ENCODE peak calls at places on chromosomes 11 and 22, in four cellular contexts. M, O, I and H are unnamed samples.

GRCh38 chr11:64299847-64300648 is at the start of gene CATSPERZ:
- DNase-seq in M (no peak), I (no peak), O (no peak), H (no peak)

GRCh38 chr11:60951909-60952741 is at the start of gene SLC15A3:
- DNase-seq in M (peak; percentile 56), I (peak; percentile 8), O (no peak), H (peak; percentile 90)

GRCh38 chr11:118924591-118925585 is 838 bp downstream of the BCL9L start:
- DNase-seq in O (no peak), M (no peak), I (no peak), H (peak; percentile 71)

GRCh38 chr22:49768961-49769690 is 58.5 kb downstream of the BRD1 start:
- DNase-seq in I (no peak), M (no peak), O (no peak), H (peak; percentile 52)

GRCh38 chr11:6200975-6201374 is 2.0 kb downstream of the OR52W1 start:
- DNase-seq in O (no peak), M (no peak), I (no peak), H (peak; percentile 86)

GRCh38 chr11:1072116-1072820 is 2.4 kb upstream of the MUC2 start:
- DNase-seq in I (no peak), O (no peak), M (no peak), H (peak; percentile 41)

GRCh38 chr11:20110908-20111669 is 49.2 kb downstream of the DBX1 start:
- DNase-seq in O (peak; percentile 6), M (peak; percentile 49), I (peak; percentile 49), H (no peak)

GRCh38 chr22:42310301-42310981 is 40.0 kb upstream of the TCF20 start:
- DNase-seq in I (no peak), M (no peak), O (no peak), H (no peak)

GRCh38 chr11:110356769-110357671 is 60.6 kb upstream of the RDX start:
- DNase-seq in I (no peak), O (no peak), M (no peak), H (no peak)

GRCh38 chr11:34865261-34865660 is 50.9 kb downstream of the APIP start:
- DNase-seq in I (no peak), M (no peak), O (no peak), H (no peak)

GRCh38 chr11:126793596-126793995 is 207.0 kb downstream of the KIRREL3 start:
- DNase-seq in I (no peak), O (no peak), M (no peak), H (no peak)

GRCh38 chr22:20572132-20572802 is 64.9 kb downstream of the MED15 start:
- DNase-seq in M (no peak), I (no peak), O (no peak), H (no peak)

GRCh38 chr22:46511391-46512370 is 25.7 kb downstream of the CELSR1 start:
- DNase-seq in M (no peak), O (no peak), I (no peak), H (no peak)

GRCh38 chr11:20647976-20648565 is 21.3 kb upstream of the NELL1 start:
- DNase-seq in I (peak; percentile 57), M (peak; percentile 81), O (peak; percentile 11), H (no peak)

GRCh38 chr11:65826972-65827773 is 6.6 kb upstream of the SNX32 start:
- DNase-seq in I (no peak), M (no peak), O (no peak), H (no peak)

GRCh38 chr11:17353228-17354021 is 1.8 kb downstream of the NCR3LG1 start:
- DNase-seq in M (peak; percentile 18), O (no peak), I (peak; percentile 50), H (peak; percentile 83)

GRCh38 chr11:69218946-69219720 is 63.4 kb downstream of the SMIM38 start:
- DNase-seq in M (no peak), O (no peak), I (no peak), H (no peak)

GRCh38 chr22:43299736-43300135 is 43.4 kb downstream of the SCUBE1 start:
- DNase-seq in O (no peak), I (no peak), M (no peak), H (no peak)

GRCh38 chr22:31575190-31575589 is 78.9 kb downstream of the SFI1 start:
- DNase-seq in I (no peak), O (no peak), M (no peak), H (no peak)

GRCh38 chr11:88292156-88292844 is 45.2 kb downstream of the CTSC start:
- DNase-seq in I (no peak), M (no peak), O (no peak), H (no peak)

GRCh38 chr22:27409299-27409698 is 392.3 kb downstream of the MN1 start:
- DNase-seq in I (no peak), M (no peak), O (no peak), H (no peak)

GRCh38 chr22:29780781-29781676 is 13.9 kb downstream of the UQCR10 start:
- DNase-seq in I (no peak), O (no peak), M (no peak), H (no peak)

GRCh38 chr22:47556473-47556872 is 794.0 kb downstream of the TBC1D22A start:
- DNase-seq in O (no peak), M (no peak), I (no peak), H (no peak)

GRCh38 chr22:20583471-20583922 is 76.1 kb downstream of the MED15 start:
- DNase-seq in I (no peak), M (no peak), O (no peak), H (peak; percentile 39)

GRCh38 chr22:46049726-46050450 is 72.9 kb upstream of the WNT7B start:
- DNase-seq in M (no peak), O (no peak), I (no peak), H (peak; percentile 44)

GRCh38 chr11:62295504-62295903 is 3.4 kb downstream of the SCGB1D4 start:
- DNase-seq in I (no peak), O (no peak), M (peak; percentile 62), H (no peak)

GRCh38 chr22:31274017-31274416 is 18.3 kb downstream of the PIK3IP1 start:
- DNase-seq in O (no peak), I (no peak), M (no peak), H (no peak)

GRCh38 chr11:116072776-116073175 is 568.6 kb upstream of the CADM1 start:
- DNase-seq in O (no peak), I (no peak), M (no peak), H (no peak)

GRCh38 chr11:72144807-72145565 is 9.5 kb downstream of the FOLR3 start:
- DNase-seq in M (no peak), O (no peak), I (no peak), H (no peak)

GRCh38 chr22:17952273-17952801 is 72.0 kb downstream of the MICAL3 start:
- DNase-seq in O (no peak), I (no peak), M (no peak), H (no peak)

GRCh38 chr11:73185680-73186293 is 32.3 kb upstream of the P2RY2 start:
- DNase-seq in M (no peak), I (no peak), O (no peak), H (no peak)

GRCh38 chr11:67283490-67283963 is 5.6 kb upstream of the ANKRD13D start:
- DNase-seq in O (no peak), I (no peak), M (no peak), H (peak; percentile 72)

GRCh38 chr11:113991170-113991569 is 16.3 kb downstream of the HTR3A start:
- DNase-seq in I (no peak), M (peak; percentile 80), O (no peak), H (no peak)

GRCh38 chr11:61860054-61860903 is 31.1 kb downstream of the FADS3 start:
- DNase-seq in I (no peak), M (no peak), O (no peak), H (no peak)

GRCh38 chr11:13223112-13223511 is 54.5 kb upstream of the BMAL1 start:
- DNase-seq in M (no peak), I (no peak), O (no peak), H (no peak)

GRCh38 chr22:18954333-18954732 is 18.2 kb upstream of the PRODH start:
- DNase-seq in O (no peak), I (peak; percentile 47), M (peak; percentile 46), H (peak; percentile 83)